ENCODE peak calls at places on chromosomes 16 and 17, in seven cellular contexts. G is stomach, V is GM13976, E is heart left ventricle, J is tibial artery, Z is astrocyte of the cerebellum, B is activated B cell treated with CpG ODN at 0.5 μM for 24 hours. H is an unnamed sample.

GRCh38 chr17:32503251-32504165 is 16.7 kb downstream of the CDK5R1 start:
- DNase-seq in V (peak; percentile 83), B (no peak), J (no peak), Z (no peak), G (no peak), E (no peak), H (peak; percentile 58)

GRCh38 chr16:71337631-71338030 is 20.9 kb upstream of the CALB2 start:
- DNase-seq in J (no peak), G (no peak), E (no peak), V (no peak), B (no peak), Z (no peak), H (no peak)

GRCh38 chr17:45384800-45385262 is 47.8 kb downstream of the ARHGAP27 start:
- DNase-seq in Z (no peak), G (no peak), B (no peak), V (no peak), J (no peak), E (no peak), H (no peak)

GRCh38 chr16:7722761-7723160 is 390.1 kb downstream of the RBFOX1 start:
- DNase-seq in V (no peak), Z (no peak), J (no peak), B (no peak), E (no peak), G (no peak), H (no peak)

GRCh38 chr17:8467527-8467926 is 31.8 kb downstream of the NDEL1 start:
- DNase-seq in Z (no peak), J (no peak), G (no peak), E (no peak), B (no peak), V (no peak), H (no peak)

GRCh38 chr17:43799047-43799446 is 18.8 kb downstream of the CFAP97D1 start:
- DNase-seq in B (no peak), J (no peak), E (no peak), G (no peak), Z (no peak), V (no peak), H (no peak)

GRCh38 chr17:65783845-65784334 is 222.4 kb upstream of the AXIN2 start:
- DNase-seq in V (no peak), J (no peak), E (no peak), G (no peak), B (no peak), Z (peak; percentile 93), H (no peak)

GRCh38 chr16:535446-536405 is 8.2 kb downstream of the CAPN15 start:
- DNase-seq in E (peak; percentile 51), Z (peak; percentile 39), G (peak; percentile 81), V (no peak), J (no peak), B (no peak), H (no peak)

GRCh38 chr17:56592487-56593072 is 919 bp upstream of the NOG start:
- DNase-seq in B (peak; percentile 75), E (peak; percentile 48), Z (no peak), G (peak; percentile 64), V (peak; percentile 88), J (peak; percentile 70), H (no peak)

GRCh38 chr16:12602811-12603698 is 200.6 kb downstream of the CPPED1 start:
- DNase-seq in V (no peak), Z (no peak), E (no peak), B (no peak), J (peak; percentile 41), G (no peak), H (no peak)

GRCh38 chr17:48195910-48196309 is 88.3 kb downstream of the SNX11 start:
- DNase-seq in B (no peak), Z (no peak), E (no peak), V (no peak), G (no peak), J (no peak), H (no peak)

GRCh38 chr17:7834891-7835817 is 1.1 kb downstream of the KDM6B start:
- DNase-seq in V (peak; percentile 93), Z (peak; percentile 94), B (peak; percentile 79), G (peak; percentile 97), J (peak; percentile 99), E (peak; percentile 99), H (peak; percentile 98)

GRCh38 chr16:31243734-31244670 is 15.8 kb upstream of the ITGAM start:
- DNase-seq in E (no peak), V (peak; percentile 50), G (no peak), Z (no peak), J (no peak), B (no peak), H (peak; percentile 60)

GRCh38 chr17:49514374-49514738 is 19.3 kb downstream of the NGFR start:
- DNase-seq in Z (no peak), G (no peak), J (peak; percentile 64), E (no peak), V (no peak), B (no peak), H (no peak)

GRCh38 chr16:15949210-15950166 is at the start of gene ABCC1:
- DNase-seq in B (peak; percentile 53), Z (no peak), G (peak; percentile 57), J (no peak), E (peak; percentile 51), V (peak; percentile 90), H (no peak)

GRCh38 chr17:44187131-44187899 is 543 bp downstream of the TMUB2 start:
- DNase-seq in Z (peak; percentile 32), B (no peak), E (no peak), G (no peak), J (no peak), V (no peak), H (peak; percentile 62)

GRCh38 chr16:29738514-29738913 is 7.3 kb downstream of the C16orf54 start:
- DNase-seq in E (no peak), G (no peak), J (no peak), V (peak; percentile 66), B (no peak), Z (no peak), H (no peak)

GRCh38 chr17:66702106-66702936 is 132.6 kb upstream of the CACNG5 start:
- DNase-seq in V (no peak), J (no peak), Z (no peak), G (no peak), E (no peak), B (no peak), H (no peak)

GRCh38 chr17:36850794-36851193 is 86.5 kb upstream of the LHX1 start:
- DNase-seq in G (no peak), B (no peak), E (no peak), Z (peak; percentile 8), J (no peak), V (no peak), H (no peak)

GRCh38 chr17:36848008-36848902 is 89.0 kb upstream of the LHX1 start:
- DNase-seq in J (no peak), Z (no peak), G (no peak), V (no peak), E (no peak), B (no peak), H (no peak)

GRCh38 chr17:36851230-36851629 is 86.0 kb upstream of the LHX1 start:
- DNase-seq in G (no peak), E (no peak), B (no peak), V (no peak), J (no peak), Z (no peak), H (no peak)

GRCh38 chr17:36847293-36847645 is 90.0 kb upstream of the LHX1 start:
- DNase-seq in Z (no peak), V (no peak), G (no peak), J (no peak), E (no peak), B (no peak), H (no peak)

DNA sequence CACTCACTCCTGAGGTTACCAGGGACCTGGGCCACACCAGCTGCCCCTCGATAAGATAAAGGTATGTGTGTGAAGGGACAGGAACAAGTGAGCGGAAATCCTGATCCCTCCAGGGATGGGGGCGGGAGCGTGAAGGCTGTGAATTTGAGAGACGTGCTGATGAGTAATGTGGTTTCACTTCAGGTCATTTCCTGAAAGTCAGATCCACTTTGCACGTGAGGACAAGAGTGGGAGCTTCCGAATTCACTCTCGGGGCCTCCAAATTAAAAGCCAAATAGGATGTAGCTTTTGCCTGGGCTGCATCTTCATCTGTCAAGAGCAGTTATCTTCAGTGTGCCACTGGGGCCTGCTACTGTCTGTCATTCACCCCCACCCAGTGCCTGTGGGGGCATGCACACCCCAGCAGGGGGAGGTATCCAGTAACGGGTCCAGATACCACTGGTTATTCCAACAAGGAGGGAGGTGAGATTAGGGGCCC is 87.4 kb upstream of the LHX1 start:
- DNase-seq in B (no peak), E (no peak), V (peak; percentile 56), Z (peak; percentile 9), J (no peak), G (no peak), H (no peak)
- TF ChIP-seq CTCF in B (no peak), E (no peak), V (no peak), Z (peak; percentile 16), J (no peak), G (no peak), H (no peak)

GRCh38 chr17:64145751-64146417 is 15.9 kb upstream of the ERN1 start:
- DNase-seq in B (peak; percentile 84), G (peak; percentile 97), J (peak; percentile 98), Z (peak; percentile 100), E (peak; percentile 99), V (peak; percentile 97), H (peak; percentile 98)

GRCh38 chr17:64148017-64148631 is 18.2 kb upstream of the ERN1 start:
- DNase-seq in J (no peak), G (no peak), Z (no peak), B (no peak), E (no peak), V (no peak), H (no peak)

GRCh38 chr17:64147110-64148016 is 17.4 kb upstream of the ERN1 start:
- DNase-seq in B (no peak), V (no peak), E (no peak), Z (no peak), G (no peak), J (no peak), H (no peak)

GRCh38 chr17:64146418-64147109 is 16.6 kb upstream of the ERN1 start:
- DNase-seq in Z (peak; percentile 20), G (peak; percentile 65), B (no peak), J (peak; percentile 87), E (peak; percentile 74), V (peak; percentile 44), H (no peak)

GRCh38 chr17:64145460-64145750 is 15.5 kb upstream of the ERN1 start:
- DNase-seq in V (no peak), B (no peak), Z (no peak), J (no peak), G (no peak), E (no peak), H (no peak)
- TF ChIP-seq CTCF in V (no peak), B (no peak), Z (no peak), J (no peak), G (no peak), E (no peak), H (no peak)

GRCh38 chr17:78986048-78986648 is 6.4 kb upstream of the LGALS3BP start:
- DNase-seq in G (peak; percentile 68), B (no peak), E (peak; percentile 61), V (no peak), J (no peak), Z (peak; percentile 81), H (no peak)
- TF ChIP-seq CTCF in G (peak; percentile 21), B (no peak), E (peak; percentile 46), V (peak; percentile 12), J (peak; percentile 20), Z (peak; percentile 45), H (peak; percentile 37)

DNA sequence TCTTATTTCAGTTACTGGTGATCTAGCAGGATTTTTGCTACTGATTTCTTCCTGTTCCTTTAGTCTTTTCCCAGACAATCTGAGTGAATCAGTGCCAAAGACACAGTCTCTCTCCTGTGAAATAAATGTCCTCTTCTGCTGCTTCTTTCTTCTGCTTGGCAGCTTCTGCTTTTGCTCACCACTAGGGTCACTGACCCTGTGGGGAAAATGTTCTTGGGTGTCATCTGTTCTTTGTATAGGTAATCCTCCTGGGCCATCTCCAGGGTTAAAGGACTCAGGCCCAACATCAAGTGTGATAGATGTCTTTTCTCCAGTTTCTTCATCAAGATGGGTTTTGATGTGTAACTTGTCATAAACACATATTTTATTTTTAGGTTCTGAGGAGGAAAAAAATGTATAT is 5.2 kb downstream of the PALB2 start:
- DNase-seq in J (no peak), B (no peak), G (no peak), Z (no peak), E (no peak), V (no peak), H (no peak)
- TF ChIP-seq CTCF in J (no peak), B (no peak), G (no peak), Z (no peak), E (no peak), V (no peak), H (no peak)

H was measured in CD14-positive monocyte.